ENCODE peak calls at places on chromosome 2, in eight cellular contexts. O is myocyte, B is HCT116, Q is NB4, P is A549, N is RWPE1, U is HFF-Myc, D is T follicular helper cell. K is an unnamed sample.

GRCh38 chr2:44944102-44944951 is 2.8 kb downstream of the SIX3 start:
- DNase-seq in O (no peak), B (no peak), Q (no peak), P (no peak), N (no peak), U (no peak), D (no peak), K (peak)

GRCh38 chr2:98583866-98584618 is 24.3 kb downstream of the COA5 start:
- DNase-seq in O (no peak), B (no peak), Q (no peak), P (no peak), N (no peak), U (no peak), D (no peak), K (no peak)

GRCh38 chr2:3465328-3465727 is 54.0 kb downstream of the ADI1 start:
- DNase-seq in O (peak), B (no peak), Q (no peak), P (no peak), N (no peak), U (no peak), D (no peak), K (no peak)

GRCh38 chr2:238787507-238787906 is 60.4 kb upstream of the TWIST2 start:
- DNase-seq in O (no peak), B (no peak), Q (no peak), P (no peak), N (no peak), U (no peak), D (no peak), K (no peak)

GRCh38 chr2:23767871-23768611 is 158.9 kb downstream of the ATAD2B start:
- DNase-seq in O (no peak), B (no peak), Q (peak), P (no peak), N (no peak), U (no peak), D (no peak), K (no peak)

GRCh38 chr2:178363252-178363651 is 87.7 kb downstream of the PRKRA start:
- DNase-seq in O (no peak), B (no peak), Q (no peak), P (peak), N (peak), U (no peak), D (no peak), K (no peak)

GRCh38 chr2:263774-264492 is at the start of gene SH3YL1:
- DNase-seq in O (peak), B (peak), Q (peak), P (peak), N (peak), U (no peak), D (peak), K (no peak)

GRCh38 chr2:168624028-168624427 is 168.0 kb downstream of the CERS6 start:
- DNase-seq in O (no peak), B (no peak), Q (no peak), P (no peak), N (no peak), U (no peak), D (no peak), K (no peak)

GRCh38 chr2:96860065-96861029 is 2.5 kb upstream of the ANKRD39 start:
- DNase-seq in O (no peak), B (no peak), Q (no peak), P (no peak), N (no peak), U (no peak), D (no peak), K (no peak)